ENCODE peak calls at places on chromosome 1, in seven cellular contexts. One of them, this sample, is unnamed.

GRCh38 chr1:50735443-50735842 is 224.6 kb downstream of the FAF1 start:
- DNase-seq in KBM-7: peak
- DNase-seq in lower lobe of right lung: no peak
- DNase-seq in ecto neural progenitor cell: no peak
- DNase-seq in Calu3: no peak
- DNase-seq in thoracic aorta: no peak
- DNase-seq in activated T-helper 9 cell treated with anti-CD3 and anti-CD28 coated beads, Interleukin-2, amount 50 U/mL, for 16 hours: no peak
- DNase-seq in this sample: peak

GRCh38 chr1:63757334-63757733 is 16.5 kb upstream of the ROR1 start:
- DNase-seq in KBM-7: no peak
- DNase-seq in lower lobe of right lung: no peak
- DNase-seq in ecto neural progenitor cell: no peak
- DNase-seq in Calu3: no peak
- DNase-seq in thoracic aorta: no peak
- DNase-seq in activated T-helper 9 cell treated with anti-CD3 and anti-CD28 coated beads, Interleukin-2, amount 50 U/mL, for 16 hours: no peak
- DNase-seq in this sample: no peak

GRCh38 chr1:172959578-172959977 is 91.2 kb downstream of the TNFSF18 start:
- DNase-seq in KBM-7: no peak
- DNase-seq in lower lobe of right lung: no peak
- DNase-seq in ecto neural progenitor cell: no peak
- DNase-seq in Calu3: no peak
- DNase-seq in thoracic aorta: no peak
- DNase-seq in activated T-helper 9 cell treated with anti-CD3 and anti-CD28 coated beads, Interleukin-2, amount 50 U/mL, for 16 hours: no peak
- DNase-seq in this sample: no peak

GRCh38 chr1:67146101-67146500 is 11.3 kb upstream of the C1orf141 start:
- DNase-seq in KBM-7: no peak
- DNase-seq in lower lobe of right lung: no peak
- DNase-seq in ecto neural progenitor cell: no peak
- DNase-seq in Calu3: no peak
- DNase-seq in thoracic aorta: no peak
- DNase-seq in activated T-helper 9 cell treated with anti-CD3 and anti-CD28 coated beads, Interleukin-2, amount 50 U/mL, for 16 hours: no peak
- DNase-seq in this sample: no peak

GRCh38 chr1:214838351-214838750 is 235.4 kb downstream of the CENPF start:
- DNase-seq in KBM-7: no peak
- DNase-seq in lower lobe of right lung: no peak
- DNase-seq in ecto neural progenitor cell: no peak
- DNase-seq in Calu3: no peak
- DNase-seq in thoracic aorta: no peak
- DNase-seq in activated T-helper 9 cell treated with anti-CD3 and anti-CD28 coated beads, Interleukin-2, amount 50 U/mL, for 16 hours: no peak
- DNase-seq in this sample: no peak

GRCh38 chr1:38029081-38029681 is 16.6 kb downstream of the UTP11 start:
- DNase-seq in KBM-7: no peak
- DNase-seq in lower lobe of right lung: no peak
- DNase-seq in ecto neural progenitor cell: peak
- DNase-seq in Calu3: no peak
- DNase-seq in thoracic aorta: no peak
- DNase-seq in activated T-helper 9 cell treated with anti-CD3 and anti-CD28 coated beads, Interleukin-2, amount 50 U/mL, for 16 hours: no peak
- DNase-seq in this sample: no peak

GRCh38 chr1:46691997-46692790 is 20.5 kb downstream of the TEX38 start:
- DNase-seq in KBM-7: no peak
- DNase-seq in lower lobe of right lung: no peak
- DNase-seq in ecto neural progenitor cell: no peak
- DNase-seq in Calu3: no peak
- DNase-seq in thoracic aorta: no peak
- DNase-seq in activated T-helper 9 cell treated with anti-CD3 and anti-CD28 coated beads, Interleukin-2, amount 50 U/mL, for 16 hours: no peak
- DNase-seq in this sample: no peak

GRCh38 chr1:63615809-63616420 is 22.7 kb downstream of the PGM1 start:
- DNase-seq in KBM-7: peak
- DNase-seq in lower lobe of right lung: no peak
- DNase-seq in ecto neural progenitor cell: peak
- DNase-seq in Calu3: peak
- DNase-seq in thoracic aorta: peak
- DNase-seq in activated T-helper 9 cell treated with anti-CD3 and anti-CD28 coated beads, Interleukin-2, amount 50 U/mL, for 16 hours: peak
- DNase-seq in this sample: peak

GRCh38 chr1:229572286-229572685 is 13.8 kb upstream of the ABCB10 start:
- DNase-seq in KBM-7: peak
- DNase-seq in lower lobe of right lung: no peak
- DNase-seq in ecto neural progenitor cell: no peak
- DNase-seq in Calu3: no peak
- DNase-seq in thoracic aorta: no peak
- DNase-seq in activated T-helper 9 cell treated with anti-CD3 and anti-CD28 coated beads, Interleukin-2, amount 50 U/mL, for 16 hours: no peak
- DNase-seq in this sample: no peak

GRCh38 chr1:228842094-228842775 is 107.0 kb downstream of the RHOU start:
- DNase-seq in KBM-7: no peak
- DNase-seq in lower lobe of right lung: no peak
- DNase-seq in ecto neural progenitor cell: peak
- DNase-seq in Calu3: peak
- DNase-seq in thoracic aorta: no peak
- DNase-seq in activated T-helper 9 cell treated with anti-CD3 and anti-CD28 coated beads, Interleukin-2, amount 50 U/mL, for 16 hours: no peak
- DNase-seq in this sample: peak